ENCODE peak calls at places on chromosome 19, in seven cellular contexts. V is IMR-90, D is psoas muscle, W is colonic mucosa, H is BJ, O is HCT116, F is endodermal cell. Y is an unnamed sample.

GRCh38 chr19:16886305-16886880 is 2.4 kb upstream of the F2RL3 start:
- DNase-seq in F (no peak), W (no peak), H (no peak), O (no peak), D (peak; percentile 78), V (peak; percentile 46), Y (no peak)

GRCh38 chr19:50830266-50831025 is 2.9 kb downstream of the KLK15 start:
- DNase-seq in O (no peak), F (no peak), H (no peak), D (peak; percentile 6), W (no peak), V (no peak), Y (no peak)

GRCh38 chr19:51166846-51167490 is 24.9 kb downstream of the SIGLEC7 start:
- DNase-seq in O (no peak), D (no peak), H (no peak), W (peak; percentile 31), V (no peak), F (no peak), Y (no peak)

GRCh38 chr19:54455786-54456422 is 6.9 kb downstream of the LENG8 start:
- DNase-seq in W (no peak), O (no peak), V (no peak), D (peak; percentile 45), H (no peak), F (no peak), Y (no peak)

GRCh38 chr19:16285769-16286564 is 38.7 kb upstream of the KLF2 start:
- DNase-seq in V (no peak), F (no peak), O (no peak), H (no peak), W (no peak), D (peak; percentile 58), Y (no peak)

GRCh38 chr19:12703056-12703455 is 6.6 kb upstream of the FBXW9 start:
- DNase-seq in D (no peak), O (peak; percentile 57), F (peak; percentile 96), W (no peak), H (no peak), V (peak; percentile 43), Y (peak; percentile 93)

GRCh38 chr19:3478409-3479176 is 1.7 kb downstream of the SMIM24 start:
- DNase-seq in D (no peak), O (no peak), V (no peak), H (no peak), F (peak; percentile 56), W (no peak), Y (no peak)

GRCh38 chr19:7767487-7767886 is 4.4 kb downstream of the CLEC4M start:
- DNase-seq in O (no peak), V (no peak), W (no peak), H (no peak), F (no peak), D (no peak), Y (no peak)

GRCh38 chr19:38793186-38793585 is 4.2 kb downstream of the LGALS7B start:
- DNase-seq in F (no peak), V (peak; percentile 60), W (no peak), O (no peak), D (no peak), H (no peak), Y (no peak)

GRCh38 chr19:28075229-28075628 is 1137.7 kb downstream of the UQCRFS1 start:
- DNase-seq in O (no peak), D (no peak), H (no peak), W (no peak), F (no peak), V (no peak), Y (no peak)

GRCh38 chr19:16587031-16588023 is 15.1 kb upstream of the SLC35E1 start:
- DNase-seq in H (no peak), F (peak; percentile 63), V (peak; percentile 67), W (peak; percentile 39), O (no peak), D (no peak), Y (no peak)

GRCh38 chr19:23554548-23554947 is 132.5 kb downstream of the ZNF675 start:
- DNase-seq in D (no peak), H (peak; percentile 31), F (no peak), O (no peak), W (no peak), V (no peak), Y (no peak)

GRCh38 chr19:37972803-37973202 is 65.8 kb downstream of the SIPA1L3 start:
- DNase-seq in F (no peak), D (no peak), V (no peak), W (no peak), O (no peak), H (no peak), Y (no peak)

GRCh38 chr19:10074153-10074552 is 12.0 kb upstream of the SHFL start:
- DNase-seq in O (peak; percentile 40), W (peak; percentile 28), V (peak; percentile 36), F (no peak), H (no peak), D (no peak), Y (no peak)

GRCh38 chr19:10114651-10115391 is 3.3 kb downstream of the P2RY11 start:
- DNase-seq in W (no peak), D (peak; percentile 55), F (peak; percentile 70), O (no peak), V (no peak), H (no peak), Y (no peak)

GRCh38 chr19:18000981-18001836 is 6.8 kb upstream of the ARRDC2 start:
- DNase-seq in F (peak; percentile 89), H (peak; percentile 42), W (peak; percentile 96), O (peak; percentile 81), D (peak; percentile 92), V (peak; percentile 73), Y (no peak)

GRCh38 chr19:36081385-36081784 is 26.7 kb downstream of the WDR62 start:
- DNase-seq in D (no peak), F (no peak), O (no peak), W (no peak), V (peak; percentile 10), H (no peak), Y (no peak)

GRCh38 chr19:12864721-12865715 is 16.2 kb downstream of the DNASE2 start:
- DNase-seq in W (no peak), D (no peak), O (no peak), V (no peak), F (no peak), H (no peak), Y (no peak)

GRCh38 chr19:35136977-35137702 is 1.5 kb upstream of the FXYD1 start:
- DNase-seq in F (no peak), H (no peak), W (peak; percentile 36), V (no peak), D (peak; percentile 31), O (no peak), Y (no peak)

GRCh38 chr19:30132312-30133075 is 190.5 kb downstream of the URI1 start:
- DNase-seq in D (no peak), O (no peak), W (no peak), V (no peak), F (peak; percentile 63), H (no peak), Y (no peak)

GRCh38 chr19:36028313-36029041 is 4.2 kb downstream of the CLIP3 start:
- DNase-seq in F (no peak), O (no peak), D (no peak), W (no peak), V (no peak), H (no peak), Y (no peak)

GRCh38 chr19:34574704-34575103 is 93.1 kb downstream of the WTIP start:
- DNase-seq in O (no peak), H (no peak), F (no peak), W (no peak), D (no peak), V (no peak), Y (no peak)

GRCh38 chr19:7238091-7238490 is 56.1 kb downstream of the INSR start:
- DNase-seq in V (no peak), F (no peak), O (no peak), H (no peak), D (no peak), W (no peak), Y (no peak)

GRCh38 chr19:52778811-52779210 is 7.8 kb downstream of the ZNF600 start:
- DNase-seq in F (no peak), W (no peak), D (no peak), H (no peak), V (peak; percentile 3), O (no peak), Y (no peak)

GRCh38 chr19:49987159-49987698 is 26.3 kb upstream of the SIGLEC11 start:
- DNase-seq in D (peak; percentile 88), H (peak; percentile 16), F (peak; percentile 99), O (peak; percentile 88), V (peak; percentile 90), W (peak; percentile 92), Y (peak; percentile 94)

DNA sequence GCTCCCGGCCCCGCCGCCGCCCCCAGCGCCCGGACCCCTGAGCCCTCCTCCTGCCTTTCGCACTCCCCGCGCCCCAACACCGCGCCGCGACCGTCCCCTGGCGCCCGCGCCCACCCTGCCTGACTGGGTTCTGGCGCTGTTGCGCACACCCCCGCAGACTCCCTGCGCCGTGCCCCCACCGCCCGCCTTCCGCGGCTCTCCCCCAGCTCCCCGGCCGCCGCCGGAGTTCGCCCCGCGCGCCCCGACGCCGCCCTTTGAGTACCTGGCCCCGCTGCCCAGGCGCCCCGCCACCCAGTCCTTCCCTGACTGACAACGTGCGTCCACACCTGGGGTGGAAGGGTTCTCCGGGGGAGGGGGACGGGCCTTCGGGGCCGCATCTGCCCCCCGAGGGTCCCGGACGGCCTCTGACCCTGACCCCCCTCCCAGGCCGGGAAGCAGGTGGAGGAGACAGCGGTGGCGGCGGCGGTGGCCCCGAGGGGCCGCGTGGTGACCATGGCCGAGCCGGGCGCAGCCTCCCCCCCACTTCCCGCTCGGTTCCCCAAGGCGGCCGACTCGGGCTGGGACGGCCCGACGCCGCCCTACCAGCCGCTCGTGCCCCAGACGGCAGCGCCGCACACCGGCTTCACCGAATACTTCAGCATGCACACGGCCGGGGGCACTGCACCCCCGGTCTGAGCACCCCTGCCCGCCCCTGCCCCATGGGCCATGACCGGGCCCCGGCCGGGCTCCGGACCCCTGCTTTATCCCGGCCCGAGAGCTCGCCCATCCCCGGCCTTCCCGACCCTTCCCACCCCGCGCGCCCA is 1.4 kb upstream of the MEGF8 start:
- DNase-seq in V (no peak), W (no peak), D (no peak), F (peak; percentile 73), H (no peak), O (no peak), Y (no peak)
- H3K4me3 ChIP-seq in V (no peak overlapping the region), W (peak overlapping the region; percentile 25), D (peak overlapping the region; percentile 91), F (no peak overlapping the region), H (no peak overlapping the region), O (no peak overlapping the region), Y (peak overlapping the region; percentile 55)

DNA sequence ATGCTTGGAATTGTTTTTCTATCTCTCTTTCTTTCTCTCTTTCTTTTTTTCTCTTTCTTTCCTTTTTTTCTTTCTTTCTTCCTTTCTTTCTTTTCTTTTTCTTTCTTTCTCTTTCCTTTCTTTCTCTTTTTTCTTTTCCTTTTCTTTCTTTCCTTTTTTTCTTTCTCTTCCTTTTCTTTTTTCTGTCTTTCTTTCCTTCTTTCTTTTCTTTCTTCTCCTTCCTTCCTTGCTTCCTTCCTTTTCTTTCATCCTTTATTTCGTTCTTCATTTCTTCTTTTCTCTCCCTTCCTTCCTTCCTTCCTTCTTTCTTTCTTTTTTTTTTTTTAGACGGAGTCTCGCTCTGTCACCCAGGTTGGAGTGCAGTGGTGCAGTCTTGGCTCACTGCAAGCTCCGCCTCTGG is 1.9 kb upstream of the MEX3D start:
- DNase-seq in W (no peak), F (no peak), H (no peak), D (no peak), V (no peak), O (no peak), Y (no peak)
- H3K4me3 ChIP-seq in W (no peak overlapping the region), F (no peak overlapping the region), H (no peak overlapping the region), D (no peak overlapping the region), V (no peak overlapping the region), O (no peak overlapping the region), Y (no peak overlapping the region)

GRCh38 chr19:41998246-41999020 is 4.4 kb upstream of the ATP1A3 start:
- DNase-seq in D (no peak), H (no peak), W (no peak), V (peak; percentile 39), O (peak; percentile 16), F (peak; percentile 93), Y (no peak)
- H3K4me3 ChIP-seq in D (peak overlapping the region; percentile 36), H (no peak overlapping the region), W (no peak overlapping the region), V (no peak overlapping the region), O (no peak overlapping the region), F (no peak overlapping the region), Y (no peak overlapping the region)

GRCh38 chr19:4534836-4535658 is at the start of gene PLIN5:
- DNase-seq in W (peak; percentile 87), V (peak; percentile 26), D (peak; percentile 95), F (peak; percentile 97), O (peak; percentile 65), H (no peak), Y (no peak)
- H3K4me3 ChIP-seq in W (peak within 1 kb of the TSS; percentile 32), V (no peak within 1 kb of the TSS), D (peak within 1 kb of the TSS; percentile 66), F (peak within 1 kb of the TSS; percentile 53), O (peak within 1 kb of the TSS; percentile 62), H (no peak within 1 kb of the TSS), Y (peak within 1 kb of the TSS; percentile 28)